ENCODE peak calls at places on chromosomes 16 and 17, in ten cellular contexts. O is heart right ventricle; H is brain microvascular endothelial cell; M is tibial nerve; A is colonic mucosa; X is Caco-2; G is MM.1S; Z is CD8-positive, alpha-beta T cell; V is cardiac muscle cell; C is thoracic aorta. P is an unnamed sample.

GRCh38 chr17:40307001-40307690 is 1.8 kb upstream of the RARA start:
- DNase-seq in M (no peak), C (no peak), O (no peak), A (peak; percentile 45), Z (no peak), V (no peak), G (no peak), X (no peak), H (no peak), P (no peak)

GRCh38 chr17:66667491-66668030 is 167.4 kb upstream of the CACNG5 start:
- DNase-seq in A (no peak), M (no peak), G (no peak), Z (peak; percentile 25), C (no peak), O (no peak), H (no peak), X (no peak), V (no peak), P (no peak)

GRCh38 chr16:82852388-82852998 is 225.7 kb downstream of the CDH13 start:
- DNase-seq in O (no peak), C (no peak), G (no peak), Z (no peak), H (no peak), M (no peak), X (no peak), V (peak; percentile 31), A (no peak), P (no peak)

GRCh38 chr17:47281246-47281645 is 27.6 kb downstream of the ITGB3 start:
- DNase-seq in G (no peak), H (no peak), V (no peak), Z (no peak), X (no peak), A (no peak), O (no peak), M (no peak), C (no peak), P (no peak)

GRCh38 chr16:17827313-17827712 is 356.6 kb upstream of the XYLT1 start:
- DNase-seq in V (no peak), Z (no peak), H (peak; percentile 30), O (no peak), X (no peak), A (no peak), G (no peak), C (no peak), M (no peak), P (no peak)

GRCh38 chr16:74726736-74727135 is 26.1 kb upstream of the MLKL start:
- DNase-seq in O (no peak), C (no peak), G (peak; percentile 18), A (peak; percentile 71), X (no peak), Z (no peak), V (no peak), M (no peak), H (peak; percentile 30), P (no peak)

GRCh38 chr17:82687871-82688270 is 10.6 kb downstream of the RAB40B start:
- DNase-seq in Z (no peak), C (no peak), X (no peak), H (no peak), A (no peak), G (no peak), O (no peak), M (no peak), V (no peak), P (no peak)

GRCh38 chr16:66238696-66239095 is 127.8 kb upstream of the CDH5 start:
- DNase-seq in O (no peak), Z (no peak), X (no peak), M (no peak), A (no peak), V (no peak), C (no peak), H (no peak), G (no peak), P (no peak)

GRCh38 chr17:15341385-15341849 is at the start of gene TEKT3:
- DNase-seq in M (peak; percentile 76), O (peak; percentile 84), Z (no peak), V (peak; percentile 95), H (peak; percentile 72), X (peak; percentile 82), A (peak; percentile 90), G (no peak), C (peak; percentile 49), P (peak; percentile 1)

GRCh38 chr17:74408830-74409229 is 23.1 kb upstream of the GPRC5C start:
- DNase-seq in O (no peak), V (no peak), G (no peak), Z (no peak), C (no peak), A (no peak), M (no peak), X (no peak), H (no peak), P (no peak)

GRCh38 chr16:35207059-35207999 is 1747.9 kb downstream of the TP53TG3F start:
- DNase-seq in O (peak; percentile 11), Z (no peak), M (no peak), A (no peak), V (no peak), G (peak; percentile 83), H (no peak), X (no peak), C (no peak), P (no peak)

GRCh38 chr17:21390294-21390693 is 14.1 kb downstream of the KCNJ12 start:
- DNase-seq in A (no peak), O (no peak), X (no peak), G (no peak), H (no peak), M (no peak), C (no peak), Z (no peak), V (no peak), P (no peak)

GRCh38 chr16:89325861-89326471 is 108.5 kb downstream of the ZNF778 start:
- DNase-seq in Z (no peak), X (peak; percentile 34), H (peak; percentile 72), C (no peak), V (peak; percentile 76), A (peak; percentile 72), O (peak; percentile 82), G (peak; percentile 61), M (no peak), P (no peak)

GRCh38 chr17:51257150-51258081 is 2.4 kb downstream of the MBTD1 start:
- DNase-seq in M (no peak), G (no peak), H (no peak), A (no peak), O (no peak), Z (no peak), V (no peak), X (no peak), C (no peak), P (no peak)

GRCh38 chr17:35242805-35243458 is at the start of gene SLFN5:
- DNase-seq in Z (peak; percentile 94), M (peak; percentile 95), A (peak; percentile 96), G (peak; percentile 86), V (peak; percentile 93), H (peak; percentile 93), O (peak; percentile 95), X (peak; percentile 90), C (peak; percentile 80), P (peak; percentile 91)

GRCh38 chr17:7777017-7777416 is 57.0 kb upstream of the KDM6B start:
- DNase-seq in V (no peak), A (no peak), M (no peak), Z (no peak), O (no peak), X (no peak), H (no peak), C (no peak), G (no peak), P (no peak)

GRCh38 chr16:88591577-88592021 is 21.4 kb downstream of the ZC3H18 start:
- DNase-seq in H (no peak), C (no peak), O (peak; percentile 34), X (no peak), G (peak; percentile 7), A (no peak), M (peak; percentile 40), V (no peak), Z (no peak), P (peak; percentile 28)

GRCh38 chr16:83458612-83459011 is 349.2 kb upstream of the HSBP1 start:
- DNase-seq in A (no peak), H (peak; percentile 96), C (no peak), Z (no peak), X (no peak), G (peak; percentile 6), M (no peak), V (no peak), O (no peak), P (peak; percentile 30)

DNA sequence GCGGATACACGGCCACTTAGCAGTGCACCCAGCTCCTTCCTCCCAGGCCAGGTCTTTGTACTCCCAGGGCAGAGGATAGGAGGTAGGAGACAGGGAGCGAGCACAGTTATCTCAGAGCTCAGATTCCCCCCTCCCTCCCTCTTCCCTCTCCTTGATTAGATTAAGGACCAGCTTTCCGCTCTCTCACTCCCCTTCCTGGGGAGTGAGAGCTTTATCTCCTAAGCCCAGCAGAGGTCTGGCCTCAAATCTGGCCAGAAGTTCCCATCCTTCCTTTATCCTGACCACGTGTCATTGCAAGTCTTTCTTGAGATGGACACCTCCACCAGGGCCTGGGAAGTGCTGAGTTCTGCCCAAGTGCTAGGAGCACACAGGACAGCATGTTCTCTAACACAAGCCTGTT is 5.1 kb downstream of the ARL4D start:
- DNase-seq in O (no peak), A (no peak), H (no peak), M (no peak), C (no peak), V (peak; percentile 42), X (no peak), G (no peak), Z (no peak), P (no peak)
- TF ChIP-seq CTCF in O (no peak), A (no peak), H (no peak), M (no peak), C (no peak), V (no peak), X (no peak), G (no peak), Z (no peak), P (no peak)

DNA sequence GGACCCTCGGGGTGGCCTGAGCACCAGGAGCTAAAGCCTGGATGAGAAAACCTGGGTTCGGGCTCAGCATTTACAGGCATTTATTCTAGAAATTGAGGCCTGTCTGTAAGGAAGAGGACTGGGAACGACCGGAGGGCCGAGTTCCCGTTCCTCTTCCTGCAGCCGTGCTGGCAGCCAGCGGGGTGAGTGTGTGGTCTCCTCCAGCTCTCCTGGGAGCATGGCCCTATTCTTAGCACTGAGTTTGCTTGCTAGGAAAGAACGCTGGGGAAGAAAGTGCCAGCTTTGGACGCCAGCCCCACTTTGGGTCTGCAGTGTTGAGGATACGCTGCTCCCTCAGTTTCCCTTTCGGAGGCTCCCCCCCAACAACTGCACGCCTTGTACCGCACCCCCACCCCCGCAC is 49.6 kb downstream of the MGAT5B start:
- DNase-seq in H (no peak), X (no peak), Z (no peak), C (no peak), V (no peak), A (no peak), O (peak; percentile 44), M (no peak), G (no peak), P (no peak)
- H3K36me3 ChIP-seq in H (no peaks in the 10 kb centered on the region), X (no peaks in the 10 kb centered on the region), Z (no peaks in the 10 kb centered on the region), C (no peaks in the 10 kb centered on the region), V (no peaks in the 10 kb centered on the region), A (no peaks in the 10 kb centered on the region), O (no peaks in the 10 kb centered on the region), M (no peaks in the 10 kb centered on the region), G (no peaks in the 10 kb centered on the region), P (no peaks in the 10 kb centered on the region)

GRCh38 chr16:79312502-79312901 is 288.0 kb downstream of the MAF start:
- DNase-seq in H (no peak), G (no peak), C (no peak), X (peak; percentile 48), V (no peak), A (no peak), M (no peak), O (no peak), Z (no peak), P (no peak)
- H3K4me3 ChIP-seq in H (no peak overlapping the region), G (no peak overlapping the region), C (no peak overlapping the region), X (no peak overlapping the region), V (no peak overlapping the region), A (no peak overlapping the region), M (no peak overlapping the region), O (no peak overlapping the region), Z (no peak overlapping the region), P (no peak overlapping the region)

GRCh38 chr16:73031155-73031866 is 16.6 kb downstream of the ZFHX3 start:
- DNase-seq in M (no peak), H (no peak), G (no peak), X (no peak), Z (no peak), O (no peak), V (no peak), A (no peak), C (no peak), P (no peak)
- TF ChIP-seq CTCF in M (no peak), H (peak; percentile 40), G (no peak), X (peak; percentile 30), Z (no peak), O (no peak), V (peak; percentile 11), A (no peak), C (no peak), P (no peak)

P was measured in GM06990.